ENCODE peak calls at places on chromosomes 3 and 15, in six cellular contexts. N is CD8-positive, alpha-beta T cell; F is colonic mucosa; S is AG10803; I is endodermal cell; G is cardiac fibroblast. C is an unnamed sample.

GRCh38 chr15:59232476-59232875 is 25.8 kb downstream of the LDHAL6B start:
- DNase-seq in N (no peak), F (no peak), S (peak; percentile 86), I (no peak), G (peak; percentile 80), C (peak; percentile 94)

GRCh38 chr15:66673410-66674322 is 28.4 kb upstream of the SMAD6 start:
- DNase-seq in N (peak; percentile 17), F (peak; percentile 88), S (no peak), I (peak; percentile 98), G (peak; percentile 63), C (no peak)

GRCh38 chr15:73196113-73196512 is 143.8 kb downstream of the NEO1 start:
- DNase-seq in N (no peak), F (no peak), S (no peak), I (no peak), G (peak; percentile 39), C (no peak)

GRCh38 chr3:72011495-72011894 is 226.5 kb upstream of the PROK2 start:
- DNase-seq in N (no peak), F (no peak), S (peak; percentile 97), I (no peak), G (peak; percentile 71), C (peak; percentile 94)

GRCh38 chr3:139287557-139287956 is 56.3 kb upstream of the MRPS22 start:
- DNase-seq in N (no peak), F (no peak), S (no peak), I (no peak), G (no peak), C (no peak)

GRCh38 chr3:164387236-164387635 is 691.1 kb downstream of the SI start:
- DNase-seq in N (no peak), F (no peak), S (no peak), I (no peak), G (no peak), C (no peak)

GRCh38 chr3:90024986-90025385 is 917.6 kb downstream of the EPHA3 start:
- DNase-seq in N (no peak), F (no peak), S (no peak), I (no peak), G (no peak), C (no peak)

GRCh38 chr15:77034620-77035467 is 36.1 kb downstream of the TSPAN3 start:
- DNase-seq in N (no peak), F (peak; percentile 50), S (peak; percentile 16), I (peak; percentile 87), G (peak; percentile 26), C (no peak)

GRCh38 chr3:185065059-185065458 is 87.8 kb downstream of the C3orf70 start:
- DNase-seq in N (no peak), F (no peak), S (no peak), I (peak; percentile 65), G (no peak), C (no peak)

GRCh38 chr15:90644946-90645725 is 72.0 kb upstream of the BLM start:
- DNase-seq in N (no peak), F (no peak), S (no peak), I (no peak), G (no peak), C (no peak)

GRCh38 chr15:66221126-66221525 is 32.4 kb downstream of the MEGF11 start:
- DNase-seq in N (no peak), F (no peak), S (no peak), I (no peak), G (peak; percentile 43), C (no peak)

GRCh38 chr3:64456674-64457073 is 231.1 kb downstream of the ADAMTS9 start:
- DNase-seq in N (no peak), F (no peak), S (no peak), I (no peak), G (no peak), C (no peak)

GRCh38 chr15:83850846-83851245 is 196.9 kb downstream of the ADAMTSL3 start:
- DNase-seq in N (no peak), F (no peak), S (no peak), I (no peak), G (no peak), C (no peak)

GRCh38 chr15:65163041-65163440 is 22.1 kb downstream of the CLPX start:
- DNase-seq in N (no peak), F (no peak), S (no peak), I (no peak), G (no peak), C (no peak)

GRCh38 chr15:38038659-38039442 is 104.4 kb downstream of the TMCO5A start:
- DNase-seq in N (no peak), F (no peak), S (peak; percentile 86), I (no peak), G (peak; percentile 53), C (peak; percentile 93)

GRCh38 chr3:56826831-56827722 is 25.3 kb upstream of the ARHGEF3 start:
- DNase-seq in N (no peak), F (no peak), S (no peak), I (no peak), G (peak; percentile 20), C (peak; percentile 64)

GRCh38 chr3:48468329-48468731 is 21.8 kb downstream of the ATRIP start:
- DNase-seq in N (no peak), F (peak; percentile 76), S (no peak), I (no peak), G (no peak), C (no peak)

GRCh38 chr3:132595036-132595435 is 2.0 kb upstream of the ACKR4 start:
- DNase-seq in N (no peak), F (no peak), S (peak; percentile 88), I (peak; percentile 48), G (peak; percentile 73), C (peak; percentile 68)

DNA sequence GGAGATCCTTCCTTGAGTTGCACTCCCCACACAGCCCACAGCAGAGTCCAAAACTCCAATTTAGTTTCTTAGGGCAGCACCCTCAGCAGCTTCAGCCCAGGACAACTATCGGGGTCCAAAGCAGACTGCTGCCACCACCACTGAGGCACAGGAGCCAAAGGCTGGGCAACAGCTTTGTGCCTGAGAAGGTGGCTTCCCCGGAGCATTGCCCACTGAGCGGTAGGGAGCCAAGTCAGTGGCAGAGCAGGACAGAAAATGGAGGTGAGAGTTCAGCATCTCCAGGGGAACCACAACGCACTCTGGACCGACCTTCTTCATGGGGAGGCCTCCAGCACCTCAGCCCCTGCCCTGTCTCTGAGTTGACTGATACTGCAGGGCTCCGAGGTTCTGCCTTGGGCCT is 43.4 kb downstream of the CDAN1 start:
- DNase-seq in N (no peak), F (no peak), S (no peak), I (no peak), G (no peak), C (no peak)
- H3K4me3 ChIP-seq in N (no peak overlapping the region), F (no peak overlapping the region), S (no peak overlapping the region), I (no peak overlapping the region), G (no peak overlapping the region), C (no peak overlapping the region)

GRCh38 chr3:83460051-83460450 is 1498.7 kb upstream of the CADM2 start:
- DNase-seq in N (no peak), F (no peak), S (no peak), I (no peak), G (no peak), C (no peak)
- TF ChIP-seq CTCF in N (no peak), F (no peak), S (no peak), I (no peak), G (no peak), C (no peak)

DNA sequence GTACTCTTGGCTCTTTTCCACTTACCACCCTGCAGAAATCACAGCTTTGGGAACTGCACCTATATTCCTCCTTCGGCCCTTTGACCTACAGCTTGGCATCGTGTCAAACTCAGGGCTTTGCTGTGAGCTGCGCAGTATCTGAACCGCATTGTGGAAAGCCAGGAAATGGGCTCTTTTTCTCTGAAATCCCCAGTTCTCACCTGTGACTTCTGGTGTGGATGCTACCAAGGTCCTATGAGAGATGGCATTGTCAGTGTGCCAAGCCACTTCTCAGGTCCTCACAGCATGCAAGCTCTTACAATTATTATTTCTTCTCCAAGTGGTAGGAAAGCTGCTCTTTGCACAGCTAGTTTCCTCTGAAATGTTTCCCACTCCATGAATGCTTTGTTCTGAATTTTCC is 450.6 kb upstream of the TBL1XR1 start:
- DNase-seq in N (no peak), F (no peak), S (no peak), I (no peak), G (no peak), C (no peak)
- H3K4me3 ChIP-seq in N (no peak overlapping the region), F (no peak overlapping the region), S (no peak overlapping the region), I (no peak overlapping the region), G (no peak overlapping the region), C (no peak overlapping the region)

GRCh38 chr3:157120071-157120892 is 39.7 kb downstream of the CCNL1 start:
- DNase-seq in N (no peak), F (peak; percentile 79), S (no peak), I (no peak), G (no peak), C (no peak)
- TF ChIP-seq CTCF in N (no peak), F (no peak), S (no peak), I (peak; percentile 27), G (no peak), C (no peak)

GRCh38 chr3:10574101-10574615 is 68.8 kb upstream of the ATP2B2 start:
- DNase-seq in N (no peak), F (no peak), S (no peak), I (no peak), G (no peak), C (no peak)
- H3K4me3 ChIP-seq in N (no peak overlapping the region), F (no peak overlapping the region), S (no peak overlapping the region), I (no peak overlapping the region), G (no peak overlapping the region), C (no peak overlapping the region)

GRCh38 chr15:99117563-99118257 is 12.8 kb downstream of the SYNM start:
- DNase-seq in N (no peak), F (no peak), S (no peak), I (no peak), G (no peak), C (no peak)

GRCh38 chr15:99113547-99114271 is 8.8 kb downstream of the SYNM start:
- DNase-seq in N (no peak), F (no peak), S (no peak), I (no peak), G (no peak), C (no peak)

GRCh38 chr15:99117111-99117510 is 12.2 kb downstream of the SYNM start:
- DNase-seq in N (no peak), F (no peak), S (no peak), I (no peak), G (no peak), C (no peak)

GRCh38 chr15:99115300-99116215 is 10.7 kb downstream of the SYNM start:
- DNase-seq in N (no peak), F (no peak), S (no peak), I (no peak), G (no peak), C (no peak)

DNA sequence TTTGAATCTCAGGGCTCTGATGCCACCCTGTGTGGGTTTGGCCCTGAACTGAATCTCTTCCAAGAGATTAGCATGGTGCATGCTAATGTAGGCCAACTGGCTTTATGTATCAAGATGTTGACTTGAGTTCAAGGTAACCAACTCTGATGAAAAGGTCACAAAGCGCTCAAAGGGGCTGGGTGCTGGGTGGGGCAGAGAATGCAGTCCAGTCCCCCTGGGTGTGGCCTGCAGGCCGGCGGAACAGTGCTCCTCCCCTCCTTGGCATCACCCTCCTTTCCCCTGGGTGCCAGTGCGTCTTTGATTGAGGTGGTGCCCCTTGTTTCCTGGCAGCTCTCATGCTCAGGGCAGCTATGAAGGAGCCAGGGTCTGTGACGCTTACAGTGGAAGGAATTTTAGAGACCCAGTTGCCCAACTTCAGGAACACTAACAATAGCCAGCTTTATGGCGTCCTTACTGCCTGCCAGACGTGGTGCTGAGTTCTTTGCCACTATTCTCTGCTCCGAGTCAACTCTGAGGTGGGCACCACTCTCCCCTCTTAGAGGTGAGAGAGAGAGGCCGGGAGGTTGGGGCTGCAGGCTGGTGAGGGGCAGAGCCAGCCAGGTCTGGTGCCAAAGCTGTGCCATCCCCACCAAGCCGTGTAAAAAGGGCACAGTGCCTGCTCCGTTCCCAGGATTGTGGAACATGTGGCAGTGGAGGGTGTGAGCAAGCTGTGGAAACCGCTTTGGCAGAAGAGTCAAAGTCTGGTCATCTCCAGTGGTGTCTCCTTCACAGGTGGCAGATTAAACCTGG is 9.8 kb downstream of the SYNM start:
- DNase-seq in N (no peak), F (no peak), S (no peak), I (no peak), G (no peak), C (no peak)
- TF ChIP-seq CTCF in N (no peak), F (no peak), S (no peak), I (no peak), G (no peak), C (no peak)